ENCODE peak calls at places on chromosomes 11 and 22, in seven cellular contexts. F, D, V, R, O, P and Z are unnamed samples.

GRCh38 chr22:27980424-27981148 is 61.5 kb upstream of the PITPNB start:
- DNase-seq in F (no peak), O (no peak), P (no peak), R (no peak), D (no peak), V (no peak), Z (no peak)

GRCh38 chr11:12543596-12544415 is 130.4 kb upstream of the TEAD1 start:
- DNase-seq in V (no peak), F (no peak), O (no peak), D (no peak), P (no peak), R (no peak), Z (no peak)

GRCh38 chr11:134528453-134528852 is 116.4 kb upstream of the B3GAT1 start:
- DNase-seq in V (no peak), P (no peak), F (no peak), O (no peak), R (no peak), D (no peak), Z (no peak)

GRCh38 chr22:46572911-46573780 is 35.7 kb upstream of the CELSR1 start:
- DNase-seq in O (no peak), R (peak; percentile 27), F (no peak), V (no peak), P (no peak), D (no peak), Z (no peak)

GRCh38 chr11:64654958-64655541 is 64.0 kb downstream of the SLC22A12 start:
- DNase-seq in V (no peak), D (no peak), R (no peak), P (no peak), O (no peak), F (no peak), Z (no peak)

GRCh38 chr22:49340406-49340805 is 487.3 kb downstream of the BRD1 start:
- DNase-seq in P (no peak), V (no peak), O (no peak), R (no peak), F (no peak), D (no peak), Z (no peak)

GRCh38 chr11:79437274-79437980 is 3.4 kb downstream of the TENM4 start:
- DNase-seq in P (no peak), F (no peak), R (peak; percentile 76), V (peak; percentile 52), O (no peak), D (no peak), Z (peak; percentile 49)

GRCh38 chr22:19591568-19591967 is 67.4 kb upstream of the CLDN5 start:
- DNase-seq in V (no peak), F (no peak), P (no peak), R (no peak), D (no peak), O (no peak), Z (no peak)

GRCh38 chr11:65588199-65589054 is 7.2 kb downstream of the KCNK7 start:
- DNase-seq in O (peak; percentile 76), F (peak; percentile 78), R (peak; percentile 66), V (no peak), D (peak; percentile 26), P (peak; percentile 75), Z (peak; percentile 48)

GRCh38 chr11:68271023-68271780 is 571 bp downstream of the C11orf24 start:
- DNase-seq in P (peak; percentile 91), R (peak; percentile 47), O (peak; percentile 51), V (peak; percentile 57), F (peak; percentile 61), D (no peak), Z (peak; percentile 74)

GRCh38 chr11:116217006-116217405 is 555.8 kb downstream of the BUD13 start:
- DNase-seq in F (no peak), R (peak; percentile 47), O (no peak), D (no peak), V (no peak), P (no peak), Z (peak; percentile 39)

GRCh38 chr11:70200212-70200844 is 2.8 kb upstream of the FADD start:
- DNase-seq in P (no peak), F (no peak), R (no peak), O (no peak), D (no peak), V (no peak), Z (peak; percentile 26)

GRCh38 chr11:116925050-116925449 is 87.6 kb upstream of the APOA1 start:
- DNase-seq in O (no peak), V (no peak), D (no peak), P (no peak), R (no peak), F (peak; percentile 47), Z (no peak)

GRCh38 chr22:45228401-45228754 is 12.3 kb downstream of the KIAA0930 start:
- DNase-seq in V (no peak), D (no peak), R (no peak), F (no peak), O (no peak), P (no peak), Z (no peak)

GRCh38 chr11:1878134-1879031 is 13.3 kb downstream of the PRR33 start:
- DNase-seq in F (no peak), O (no peak), V (no peak), P (no peak), R (peak; percentile 64), D (no peak), Z (no peak)

GRCh38 chr22:49671331-49672012 is 156.2 kb downstream of the BRD1 start:
- DNase-seq in D (no peak), F (no peak), O (no peak), P (no peak), R (no peak), V (no peak), Z (no peak)

GRCh38 chr11:65436412-65437032 is 13.9 kb downstream of the NEAT1 start:
- DNase-seq in V (no peak), O (no peak), P (no peak), D (no peak), R (no peak), F (no peak), Z (peak; percentile 42)

GRCh38 chr11:75771646-75772410 is 3.2 kb downstream of the DGAT2 start:
- DNase-seq in O (no peak), F (no peak), D (no peak), P (no peak), V (no peak), R (no peak), Z (peak; percentile 98)

GRCh38 chr22:24996420-24996952 is 44.0 kb downstream of the KIAA1671 start:
- DNase-seq in D (no peak), V (peak; percentile 16), R (no peak), P (peak; percentile 74), F (no peak), O (no peak), Z (peak; percentile 23)

GRCh38 chr11:106670069-106670468 is 348.2 kb downstream of the GUCY1A2 start:
- DNase-seq in P (no peak), R (no peak), V (no peak), O (no peak), D (no peak), F (no peak), Z (no peak)

GRCh38 chr11:77820565-77821348 is at the start of the genes AAMDC and RSF1:
- DNase-seq in D (peak; percentile 92), P (peak; percentile 98), R (peak; percentile 99), F (peak; percentile 98), O (peak; percentile 95), V (peak; percentile 99), Z (peak; percentile 97)

GRCh38 chr11:28107331-28107725 is 628 bp downstream of the KIF18A start:
- DNase-seq in P (peak; percentile 9), V (no peak), R (no peak), F (peak; percentile 37), O (no peak), D (no peak), Z (peak; percentile 31)

GRCh38 chr11:19753451-19754041 is 40.9 kb downstream of the NAV2 start:
- DNase-seq in F (no peak), D (no peak), R (no peak), V (no peak), P (no peak), O (no peak), Z (no peak)

GRCh38 chr11:35174666-35175065 is 35.7 kb downstream of the CD44 start:
- DNase-seq in D (no peak), P (no peak), F (no peak), R (no peak), O (no peak), V (no peak), Z (peak; percentile 55)

GRCh38 chr11:17730608-17731462 is 3.7 kb upstream of the KCNC1 start:
- DNase-seq in R (peak; percentile 83), F (peak; percentile 33), P (peak; percentile 87), O (peak; percentile 11), V (peak; percentile 87), D (no peak), Z (peak; percentile 72)

GRCh38 chr22:44664149-44664548 is 37.9 kb upstream of the PRR5 start:
- DNase-seq in P (no peak), F (peak; percentile 45), V (no peak), D (no peak), O (peak; percentile 48), R (peak; percentile 69), Z (no peak)

GRCh38 chr11:1907955-1908354 is 11.5 kb upstream of the TNNT3 start:
- DNase-seq in R (no peak), O (no peak), P (no peak), F (no peak), V (no peak), D (no peak), Z (no peak)

GRCh38 chr22:31329029-31329428 is 17.1 kb downstream of the PATZ1 start:
- DNase-seq in V (no peak), P (no peak), D (no peak), R (no peak), F (no peak), O (no peak), Z (no peak)

GRCh38 chr22:31148516-31148915 is 8.2 kb upstream of the PLA2G3 start:
- DNase-seq in V (no peak), O (no peak), D (no peak), F (no peak), P (no peak), R (no peak), Z (peak; percentile 33)

GRCh38 chr11:46237248-46238077 is 40.0 kb upstream of the CREB3L1 start:
- DNase-seq in F (peak; percentile 37), O (peak; percentile 26), P (peak; percentile 87), R (peak; percentile 64), D (peak; percentile 43), V (peak; percentile 27), Z (peak; percentile 94)

GRCh38 chr11:1059759-1060158 is 14.9 kb upstream of the MUC2 start:
- DNase-seq in O (no peak), R (no peak), F (no peak), P (no peak), D (no peak), V (no peak), Z (no peak)

GRCh38 chr11:102666331-102666957 is 39.1 kb downstream of the MMP27 start:
- DNase-seq in O (no peak), F (peak; percentile 37), R (no peak), V (peak; percentile 3), P (peak; percentile 71), D (no peak), Z (peak; percentile 52)

GRCh38 chr11:57501951-57502350 is 13.6 kb downstream of the SLC43A1 start:
- DNase-seq in D (no peak), R (no peak), O (no peak), P (no peak), V (no peak), F (no peak), Z (no peak)

GRCh38 chr11:790721-791564 is 1.1 kb upstream of the CEND1 start:
- DNase-seq in P (no peak), V (no peak), R (no peak), D (no peak), F (no peak), O (no peak), Z (no peak)

GRCh38 chr11:33859306-33859705 is 32.6 kb downstream of the LMO2 start:
- DNase-seq in V (no peak), P (no peak), R (no peak), F (no peak), O (no peak), D (no peak), Z (no peak)

GRCh38 chr11:66363805-66364535 is 7.6 kb downstream of the SLC29A2 start:
- DNase-seq in D (peak; percentile 35), P (peak; percentile 64), F (peak; percentile 44), R (no peak), O (peak; percentile 47), V (peak; percentile 80), Z (peak; percentile 28)

GRCh38 chr11:68306636-68307035 is 5.8 kb upstream of the LRP5 start:
- DNase-seq in P (no peak), D (no peak), O (no peak), R (no peak), V (no peak), F (no peak), Z (no peak)